ENCODE peak calls at places on chromosome X, in seven cellular contexts. P is H9, V is PC-3, T is RPMI7951, W is cardiac muscle cell, F is NCI-H774, Z is germinal center. A is an unnamed sample.

GRCh38 chrX:24528605-24529004 is 63.5 kb downstream of the PDK3 start:
- DNase-seq in P (no peak), V (no peak), F (no peak), W (no peak), Z (no peak), T (no peak), A (no peak)

GRCh38 chrX:26597981-26598380 is 382.0 kb downstream of the MAGEB5 start:
- DNase-seq in T (no peak), W (no peak), F (no peak), P (no peak), Z (no peak), V (peak), A (no peak)

GRCh38 chrX:22122510-22122909 is 90.4 kb downstream of the PHEX start:
- DNase-seq in F (no peak), P (no peak), V (peak), T (peak), Z (no peak), W (peak), A (peak)

GRCh38 chrX:151753313-151754041 is 18.9 kb downstream of the CNGA2 start:
- DNase-seq in Z (peak), P (peak), T (peak), F (peak), W (peak), V (peak), A (peak)

GRCh38 chrX:133412246-133412645 is 3.0 kb downstream of the GPC4 start:
- DNase-seq in T (no peak), Z (no peak), F (no peak), W (peak), V (no peak), P (no peak), A (no peak)

GRCh38 chrX:49002091-49002935 is at the start of gene GRIPAP1:
- DNase-seq in Z (peak), W (peak), P (peak), V (peak), T (peak), F (peak), A (peak)

GRCh38 chrX:107465932-107466620 is 16.6 kb downstream of the FRMPD3 start:
- DNase-seq in T (no peak), F (no peak), W (no peak), V (no peak), P (no peak), Z (peak), A (no peak)

GRCh38 chrX:873016-873415 is 242.4 kb downstream of the SHOX start:
- DNase-seq in P (no peak), Z (no peak), F (no peak), W (no peak), V (no peak), T (no peak), A (no peak)

GRCh38 chrX:14697453-14697852 is 168.1 kb downstream of the GLRA2 start:
- DNase-seq in T (peak), P (peak), V (peak), W (peak), Z (peak), F (no peak), A (peak)

GRCh38 chrX:57137481-57137880 is 284 bp upstream of the SPIN2A start:
- DNase-seq in P (no peak), W (peak), V (no peak), F (no peak), Z (no peak), T (peak), A (no peak)

A was measured in MCF 10A.